ENCODE peak calls at places on chromosomes 2 and 18, in nine cellular contexts. K is cardiac muscle cell; G is mammary epithelial cell; Z is endodermal cell; I is spleen; E is psoas muscle; Y is ovary; A is CD4-positive, alpha-beta T cell; C is lung. P is an unnamed sample.

GRCh38 chr2:241762321-241762932 is 14.2 kb upstream of the GAL3ST2 start:
- DNase-seq in Y (no peak), K (no peak), A (peak), E (no peak), I (peak), Z (peak), C (no peak), G (no peak), P (no peak)

GRCh38 chr2:240990726-240991377 is 7.6 kb upstream of the SNED1 start:
- DNase-seq in E (peak), K (no peak), Z (peak), C (no peak), G (no peak), A (no peak), Y (peak), I (peak), P (peak)

GRCh38 chr2:42868874-42869273 is 76.5 kb upstream of the HAAO start:
- DNase-seq in Z (no peak), A (no peak), C (no peak), G (no peak), I (no peak), E (no peak), Y (no peak), K (no peak), P (no peak)

GRCh38 chr2:207768891-207769596 is 662 bp downstream of the FZD5 start:
- DNase-seq in A (no peak), K (peak), C (peak), I (peak), E (peak), Z (peak), Y (peak), G (peak), P (peak)

GRCh38 chr18:23712445-23712844 is 23.2 kb downstream of the LAMA3 start:
- DNase-seq in C (no peak), G (no peak), K (no peak), I (no peak), Y (no peak), A (no peak), Z (no peak), E (no peak), P (no peak)

GRCh38 chr2:159613515-159614336 is 2.6 kb downstream of the BAZ2B start:
- DNase-seq in G (peak), Z (no peak), Y (no peak), E (no peak), I (no peak), K (peak), C (no peak), A (no peak), P (no peak)

GRCh38 chr2:174621323-174621722 is 23.7 kb upstream of the WIPF1 start:
- DNase-seq in G (no peak), A (no peak), C (no peak), Y (no peak), Z (no peak), E (no peak), I (no peak), K (no peak), P (no peak)

GRCh38 chr2:162297925-162298552 is 20.4 kb downstream of the IFIH1 start:
- DNase-seq in A (no peak), I (no peak), Z (peak), G (peak), Y (peak), E (no peak), C (peak), K (peak), P (peak)

GRCh38 chr2:7026740-7027139 is 109.5 kb downstream of the RNF144A start:
- DNase-seq in Z (no peak), I (peak), E (no peak), Y (no peak), K (no peak), A (no peak), C (no peak), G (no peak), P (no peak)

GRCh38 chr2:223855426-223855825 is 18.0 kb upstream of the AP1S3 start:
- DNase-seq in Z (no peak), I (no peak), A (no peak), G (no peak), K (peak), C (no peak), Y (no peak), E (no peak), P (no peak)

GRCh38 chr2:23695214-23696162 is 231.4 kb downstream of the ATAD2B start:
- DNase-seq in Y (no peak), K (no peak), Z (no peak), C (no peak), A (no peak), I (no peak), G (no peak), E (no peak), P (no peak)

GRCh38 chr2:100603945-100604633 is 41.3 kb downstream of the PDCL3 start:
- DNase-seq in K (no peak), C (no peak), Z (no peak), Y (no peak), I (no peak), E (no peak), A (no peak), G (peak), P (no peak)

GRCh38 chr18:10926565-10927194 is 222.7 kb downstream of the PIEZO2 start:
- DNase-seq in E (no peak), A (no peak), I (no peak), G (no peak), Y (peak), K (peak), C (no peak), Z (no peak), P (no peak)

GRCh38 chr18:34322365-34323289 is 97.9 kb upstream of the NOL4 start:
- DNase-seq in C (peak), K (peak), I (no peak), G (peak), A (no peak), Z (peak), Y (no peak), E (peak), P (peak)

GRCh38 chr2:122203523-122203922 is 448.1 kb downstream of the TSN start:
- DNase-seq in I (no peak), Y (no peak), Z (no peak), G (peak), E (no peak), C (no peak), A (no peak), K (peak), P (no peak)

GRCh38 chr2:48711343-48711742 is 44.2 kb downstream of the LHCGR start:
- DNase-seq in C (no peak), A (no peak), E (no peak), Z (no peak), G (no peak), K (peak), I (no peak), Y (no peak), P (no peak)

GRCh38 chr2:128447538-128447885 is 128.8 kb upstream of the HS6ST1 start:
- DNase-seq in Y (peak), I (no peak), C (no peak), G (no peak), Z (no peak), K (no peak), E (no peak), A (no peak), P (no peak)

GRCh38 chr2:112821142-112821541 is 15.4 kb downstream of the IL1B start:
- DNase-seq in E (no peak), I (no peak), C (no peak), K (no peak), G (no peak), Y (no peak), Z (peak), A (no peak), P (no peak)

GRCh38 chr2:58339548-58340243 is 98.6 kb upstream of the FANCL start:
- DNase-seq in A (no peak), K (no peak), G (no peak), E (no peak), I (no peak), Z (no peak), Y (no peak), C (no peak), P (no peak)

GRCh38 chr2:102291221-102292075 is 19.9 kb upstream of the IL1RL1 start:
- DNase-seq in C (no peak), A (no peak), Y (no peak), K (no peak), Z (no peak), E (no peak), G (no peak), I (no peak), P (no peak)

GRCh38 chr2:233288663-233289062 is 19.0 kb upstream of the SAG start:
- DNase-seq in C (no peak), I (no peak), K (no peak), Z (no peak), Y (no peak), A (no peak), G (no peak), E (no peak), P (no peak)

GRCh38 chr2:88690591-88691338 is 708 bp upstream of the RPIA start:
- DNase-seq in E (peak), C (no peak), Y (no peak), I (peak), Z (no peak), A (no peak), K (no peak), G (peak), P (peak)

GRCh38 chr2:112230371-112230770 is 24.5 kb downstream of the ZC3H8 start:
- DNase-seq in E (no peak), Y (no peak), K (no peak), C (no peak), A (no peak), Z (no peak), G (no peak), I (no peak), P (no peak)

GRCh38 chr2:45242161-45242741 is 233.0 kb upstream of the SIX2 start:
- DNase-seq in E (peak), Z (no peak), A (no peak), I (no peak), C (no peak), G (no peak), K (peak), Y (no peak), P (no peak)

GRCh38 chr2:237473474-237474453 is 13.3 kb upstream of the MLPH start:
- DNase-seq in K (peak), C (peak), A (no peak), E (no peak), Z (no peak), Y (no peak), G (peak), I (no peak), P (no peak)

GRCh38 chr2:71725836-71726235 is 272.5 kb downstream of the DYSF start:
- DNase-seq in C (no peak), Z (no peak), E (no peak), I (no peak), Y (no peak), K (no peak), G (no peak), A (no peak), P (no peak)

GRCh38 chr18:49612515-49613033 is 50.7 kb downstream of the LIPG start:
- DNase-seq in A (no peak), C (no peak), Z (peak), I (no peak), K (no peak), G (peak), E (no peak), Y (no peak), P (no peak)

GRCh38 chr18:26362021-26362420 is 135.8 kb downstream of the TAF4B start:
- DNase-seq in Y (no peak), I (no peak), Z (no peak), C (no peak), G (no peak), K (no peak), A (no peak), E (no peak), P (no peak)

GRCh38 chr2:42905341-42906114 is 113.1 kb upstream of the HAAO start:
- DNase-seq in G (no peak), C (no peak), A (no peak), Z (peak), Y (no peak), E (peak), I (no peak), K (peak), P (no peak)

GRCh38 chr18:48959921-48960920 is 9.5 kb upstream of the SMAD7 start:
- DNase-seq in C (no peak), G (no peak), A (no peak), K (peak), E (no peak), Y (no peak), I (peak), Z (peak), P (no peak)

GRCh38 chr2:175690113-175690716 is 311.9 kb downstream of the LNPK start:
- DNase-seq in E (no peak), K (peak), I (no peak), C (no peak), A (no peak), Z (peak), G (peak), Y (no peak), P (peak)

GRCh38 chr2:189092936-189093335 is 86.6 kb downstream of the COL5A2 start:
- DNase-seq in E (peak), I (no peak), Z (no peak), C (no peak), G (no peak), K (peak), Y (peak), A (no peak), P (peak)
- H3K27ac ChIP-seq in E (no peak), I (no peak), Z (no peak), C (peak), G (no peak), K (no peak), Y (no peak), A (no peak), P (no peak)

GRCh38 chr2:30197570-30197969 is 33.8 kb upstream of the LBH start:
- DNase-seq in Z (peak), G (no peak), E (no peak), K (no peak), A (no peak), Y (no peak), I (no peak), C (no peak), P (no peak)
- TF ChIP-seq CTCF in Z (peak), G (no peak), E (no peak), K (no peak), A (no peak), Y (no peak), I (no peak), C (no peak), P (no peak)

GRCh38 chr18:32529737-32530420 is 59.2 kb upstream of the GAREM1 start:
- DNase-seq in C (no peak), G (peak), Z (no peak), K (no peak), I (no peak), A (no peak), Y (no peak), E (no peak), P (no peak)

DNA sequence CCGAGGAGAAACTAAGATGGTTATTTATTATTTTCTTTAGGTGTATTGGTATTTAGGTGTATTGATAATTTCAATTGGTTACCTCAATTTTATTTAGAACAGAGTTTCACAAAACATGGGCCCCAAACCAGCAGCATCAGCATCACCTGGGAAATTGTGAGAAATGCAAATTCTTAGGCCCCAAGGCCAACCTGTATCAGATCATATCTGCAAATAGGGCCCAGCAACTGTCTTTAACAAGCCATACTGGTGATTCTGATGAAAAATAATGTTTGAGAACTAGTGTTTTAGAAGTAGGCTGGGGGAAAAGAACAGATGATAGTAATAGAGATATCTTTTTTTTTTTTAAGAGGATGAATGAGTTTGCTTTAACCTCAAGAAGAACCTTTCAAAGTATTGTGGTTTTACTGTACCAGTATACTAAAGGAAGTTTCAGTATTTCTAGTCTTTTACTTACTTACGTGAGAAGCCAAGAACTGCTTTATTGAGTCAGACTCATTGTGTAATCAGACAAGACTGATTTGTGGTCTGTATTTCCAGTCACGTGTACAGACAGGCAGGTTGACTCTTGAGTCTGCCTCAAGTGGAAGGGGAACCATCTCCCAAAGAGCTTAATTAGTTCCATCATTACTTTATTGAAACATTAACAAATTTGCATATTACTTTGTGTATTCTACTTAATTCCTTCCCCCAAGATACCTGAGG is 60.4 kb upstream of the GAREM1 start:
- DNase-seq in C (no peak), Z (no peak), K (peak), Y (no peak), E (no peak), G (peak), I (no peak), A (no peak), P (no peak)
- H3K27ac ChIP-seq in C (no peak), Z (no peak), K (no peak), Y (no peak), E (no peak), G (peak), I (no peak), A (no peak), P (no peak)

GRCh38 chr2:190325588-190325987 is 6.0 kb upstream of the HIBCH start:
- DNase-seq in C (no peak), Z (no peak), I (no peak), Y (no peak), G (no peak), E (no peak), A (no peak), K (no peak), P (no peak)

GRCh38 chr2:190318514-190318913 is 1.1 kb downstream of the HIBCH start:
- DNase-seq in Y (no peak), C (no peak), E (no peak), G (no peak), A (no peak), Z (no peak), K (no peak), I (no peak), P (peak)

GRCh38 chr2:190319557-190320498 is at the start of gene HIBCH:
- DNase-seq in Z (peak), K (peak), E (peak), G (peak), C (peak), Y (peak), A (peak), I (peak), P (peak)

GRCh38 chr2:190318931-190319556 is 582 bp downstream of the HIBCH start:
- DNase-seq in K (no peak), G (peak), E (no peak), A (no peak), Y (peak), C (no peak), Z (no peak), I (no peak), P (no peak)

DNA sequence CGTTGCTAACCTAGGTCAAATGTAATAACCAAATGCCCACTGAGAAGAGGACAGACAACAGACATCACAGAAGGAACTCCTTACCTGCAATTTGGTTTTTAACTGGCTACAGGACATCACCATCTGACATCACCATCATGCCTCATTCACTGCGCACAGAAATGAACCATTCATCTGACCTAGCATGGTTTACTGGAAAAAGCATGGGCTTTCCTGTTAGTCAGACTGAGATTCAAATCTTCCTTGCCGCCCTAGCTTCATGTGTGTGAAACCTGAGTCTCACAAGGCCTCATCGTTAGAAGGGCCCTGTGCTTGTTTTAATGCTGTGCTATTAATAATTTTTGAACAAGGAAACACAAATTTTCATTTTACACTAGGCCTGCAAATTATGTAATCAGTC is 1.1 kb upstream of the HIBCH start:
- DNase-seq in I (no peak), E (no peak), K (no peak), C (no peak), G (peak), Y (no peak), Z (no peak), A (no peak), P (no peak)
- TF ChIP-seq CTCF in I (no peak), E (no peak), K (no peak), C (no peak), G (no peak), Y (no peak), Z (no peak), A (no peak), P (no peak)

GRCh38 chr18:62678847-62679535 is 36.4 kb upstream of the PHLPP1 start:
- DNase-seq in A (no peak), K (no peak), I (no peak), G (no peak), Z (peak), C (no peak), E (no peak), Y (no peak), P (no peak)

GRCh38 chr18:62688743-62689317 is 26.5 kb upstream of the PHLPP1 start:
- DNase-seq in C (no peak), Z (no peak), Y (no peak), K (no peak), G (no peak), I (no peak), A (no peak), E (no peak), P (no peak)

GRCh38 chr18:62682396-62682795 is 32.9 kb upstream of the PHLPP1 start:
- DNase-seq in K (no peak), E (no peak), I (no peak), C (no peak), A (no peak), G (no peak), Y (no peak), Z (no peak), P (no peak)

GRCh38 chr18:62683935-62684334 is 31.4 kb upstream of the PHLPP1 start:
- DNase-seq in Z (no peak), G (no peak), A (no peak), Y (no peak), E (no peak), I (no peak), C (no peak), K (no peak), P (no peak)
- H3K27ac ChIP-seq in Z (no peak), G (no peak), A (no peak), Y (no peak), E (no peak), I (no peak), C (no peak), K (no peak), P (no peak)

P was measured in pancreas.